ENCODE peak calls at places on chromosomes 16 and 17, in seven cellular contexts. W is GM23338; V is left lung; I is HCT116; C is activated CD8-positive, alpha-beta T cell treated with anti-CD3 and anti-CD28 coated beads for 36 hours; K is PC-3; F is A549. D is an unnamed sample.

GRCh38 chr17:31318298-31319190 is 2.9 kb downstream of the EVI2A start:
- ATAC-seq in I (no peak), C (peak), F (no peak), K (no peak), V (peak), W (peak), D (peak)

GRCh38 chr17:48997827-48998556 is 807 bp downstream of the IGF2BP1 start:
- ATAC-seq in C (no peak), V (peak), I (no peak), F (peak), K (no peak), W (peak), D (no peak)

GRCh38 chr17:57629470-57629869 is 115.6 kb downstream of the CCDC182 start:
- ATAC-seq in K (no peak), C (no peak), V (peak), F (no peak), I (no peak), W (no peak), D (no peak)

GRCh38 chr16:85969159-85969558 is 70.2 kb downstream of the IRF8 start:
- ATAC-seq in V (no peak), C (peak), I (no peak), W (no peak), K (no peak), F (no peak), D (no peak)

GRCh38 chr16:84555418-84556196 is 51.1 kb upstream of the MEAK7 start:
- ATAC-seq in F (no peak), I (no peak), W (peak), K (no peak), V (peak), C (no peak), D (no peak)

GRCh38 chr17:2058521-2059124 is 3.7 kb downstream of the HIC1 start:
- ATAC-seq in F (peak), V (peak), I (peak), C (peak), W (peak), K (no peak), D (peak)

GRCh38 chr16:10305912-10306311 is 79.9 kb upstream of the ATF7IP2 start:
- ATAC-seq in K (no peak), F (no peak), W (no peak), I (no peak), V (no peak), C (no peak), D (no peak)

GRCh38 chr17:31693433-31694210 is 165.4 kb downstream of the COPRS start:
- ATAC-seq in W (no peak), I (no peak), F (no peak), C (no peak), K (no peak), V (no peak), D (no peak)

GRCh38 chr17:67349420-67349819 is 17.0 kb downstream of the PSMD12 start:
- ATAC-seq in K (no peak), F (no peak), C (no peak), W (no peak), I (no peak), V (no peak), D (no peak)

GRCh38 chr17:42179911-42180410 is 981 bp downstream of the KCNH4 start:
- ATAC-seq in V (peak), F (no peak), W (peak), C (no peak), I (no peak), K (no peak), D (no peak)

GRCh38 chr17:8964801-8965393 is 610 bp downstream of the PIK3R5 start:
- ATAC-seq in F (no peak), V (peak), W (peak), K (no peak), C (peak), I (no peak), D (peak)

GRCh38 chr16:88979616-88980015 is 2.6 kb upstream of the CBFA2T3 start:
- ATAC-seq in C (no peak), I (no peak), F (no peak), V (no peak), K (no peak), W (no peak), D (no peak)

GRCh38 chr16:88977028-88977844 is at the start of gene CBFA2T3:
- ATAC-seq in V (peak), C (no peak), K (no peak), W (peak), I (no peak), F (no peak), D (peak)

GRCh38 chr16:88976359-88977027 is 514 bp downstream of the CBFA2T3 start:
- ATAC-seq in F (no peak), K (no peak), C (no peak), W (no peak), V (no peak), I (no peak), D (no peak)

GRCh38 chr16:88977845-88978607 is 1.0 kb upstream of the CBFA2T3 start:
- ATAC-seq in K (no peak), W (no peak), F (no peak), C (no peak), I (no peak), V (no peak), D (no peak)

DNA sequence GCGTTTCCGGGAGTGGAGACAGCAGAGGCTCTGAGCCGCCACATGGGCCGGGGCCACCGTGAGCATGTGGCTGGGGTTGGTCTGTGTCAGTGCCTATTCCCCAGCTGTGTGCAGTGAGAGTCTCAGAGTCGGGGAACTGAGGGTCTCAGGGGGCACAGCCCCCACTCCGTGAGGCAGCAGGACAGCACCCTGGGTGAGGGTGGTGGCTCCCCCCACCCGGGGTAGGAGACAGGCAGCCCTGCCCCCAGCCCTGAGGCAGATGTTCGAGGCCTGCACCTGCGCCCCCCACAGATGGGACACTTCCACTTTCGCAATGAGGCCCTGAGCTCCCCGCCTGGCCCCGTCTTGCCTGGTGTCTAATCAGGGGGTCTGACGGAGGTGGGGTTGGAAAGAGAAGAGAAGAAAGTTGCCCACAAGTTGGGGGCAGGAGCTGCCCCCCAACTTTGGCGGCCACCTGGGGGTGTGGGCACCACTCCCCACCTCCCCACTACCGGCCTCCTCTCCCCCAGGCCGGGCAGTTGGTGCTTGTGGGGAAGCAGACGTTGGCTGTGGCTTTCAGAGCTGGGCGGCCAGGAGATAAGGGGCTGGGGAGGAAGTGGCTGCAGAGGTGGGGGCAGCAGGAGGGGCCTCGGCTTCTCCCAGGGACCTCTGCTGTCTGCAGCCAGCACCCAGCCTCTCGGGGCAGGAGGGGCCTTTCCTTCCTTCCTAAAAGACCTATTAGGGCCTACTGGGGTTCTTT is 1.8 kb upstream of the CBFA2T3 start:
- ATAC-seq in I (no peak), F (no peak), V (no peak), C (peak), W (no peak), K (no peak), D (no peak)
- TF ChIP-seq CTCF in I (no peak), F (no peak), V (no peak), C (no peak), W (no peak), K (no peak), D (no peak)

DNA sequence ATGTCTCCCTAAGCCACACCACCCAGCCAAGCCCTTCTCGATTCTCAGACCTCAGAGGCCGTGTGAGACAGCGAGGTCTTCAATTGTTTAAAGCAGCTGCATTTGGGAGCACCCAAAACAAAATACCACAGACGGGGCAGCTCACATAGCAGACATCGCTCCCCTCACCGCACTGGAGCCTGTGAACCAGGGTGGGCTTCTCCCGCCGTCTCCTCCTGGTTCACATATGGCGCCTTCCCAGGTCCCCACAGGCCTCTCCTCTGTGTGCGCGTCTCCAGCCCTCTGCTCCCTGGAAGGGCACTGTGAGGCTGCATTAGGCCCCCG is 34.7 kb upstream of the SSTR5 start:
- ATAC-seq in C (no peak), I (no peak), V (no peak), F (no peak), K (no peak), W (no peak), D (no peak)
- TF ChIP-seq CTCF in C (no peak), I (no peak), V (no peak), F (no peak), K (no peak), W (no peak), D (no peak)

DNA sequence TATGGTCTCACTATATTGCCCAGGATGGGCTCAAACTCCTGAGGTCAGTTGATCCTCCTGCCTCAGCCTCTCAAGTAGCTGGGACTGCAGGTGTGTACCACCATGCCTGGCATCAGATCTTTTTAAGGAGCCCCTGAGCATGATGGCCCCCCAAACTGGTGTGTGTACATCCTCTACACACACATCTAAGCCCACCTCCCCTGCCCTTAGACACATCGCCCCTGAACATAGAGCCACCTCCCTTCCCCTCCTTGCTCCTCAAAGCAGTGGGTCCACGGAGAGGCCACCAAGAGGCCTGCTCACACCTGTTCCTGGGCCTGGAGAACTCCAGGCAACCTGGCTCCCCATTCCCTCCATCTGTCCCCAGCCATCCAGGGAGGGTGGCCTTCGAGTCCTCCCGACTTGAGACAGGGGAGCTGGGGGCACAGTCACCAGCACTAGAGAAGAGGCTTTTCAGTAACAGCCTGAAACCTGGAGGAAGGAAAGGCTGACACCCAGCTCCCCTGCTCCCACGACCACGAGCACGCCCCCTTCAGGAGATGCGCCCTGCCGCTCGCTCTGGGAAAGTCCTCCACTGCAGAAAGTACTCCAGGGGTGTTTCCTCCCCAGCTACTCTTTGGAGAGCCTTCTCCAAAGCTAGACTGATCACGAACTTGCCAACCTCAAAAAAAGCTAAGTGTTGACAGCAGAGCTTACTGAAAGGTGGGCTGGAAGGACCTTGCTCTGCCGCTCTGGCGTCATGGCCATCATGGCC is 12.6 kb upstream of the PRR29 start:
- ATAC-seq in W (peak), K (no peak), F (no peak), C (peak), I (peak), V (no peak), D (no peak)
- TF ChIP-seq CTCF in W (peak), K (peak), F (no peak), C (no peak), I (peak), V (no peak), D (no peak)

DNA sequence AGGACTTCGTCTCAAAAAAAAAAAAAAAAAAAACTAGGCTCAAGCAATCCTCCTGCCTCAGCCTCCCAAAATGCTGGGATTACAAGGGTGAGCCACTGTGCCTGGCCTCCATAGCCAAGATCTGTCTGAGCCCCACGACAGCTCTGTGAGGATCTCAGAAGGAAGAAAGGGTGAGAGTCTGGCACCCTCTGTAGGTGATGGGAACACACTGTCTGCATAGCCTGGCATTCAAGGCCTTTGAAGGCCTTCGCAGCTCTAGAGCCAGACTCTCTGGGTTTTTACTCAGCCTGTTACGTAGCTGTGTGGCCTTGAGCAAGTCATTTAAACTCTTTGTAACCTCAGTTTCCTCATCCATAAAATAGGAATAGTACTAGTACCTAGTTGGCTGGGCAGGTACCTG is 6.3 kb upstream of the XPO6 start:
- ATAC-seq in I (peak), K (peak), F (peak), W (peak), V (peak), C (peak), D (no peak)
- TF ChIP-seq CTCF in I (peak), K (peak), F (peak), W (peak), V (peak), C (peak), D (no peak)

DNA sequence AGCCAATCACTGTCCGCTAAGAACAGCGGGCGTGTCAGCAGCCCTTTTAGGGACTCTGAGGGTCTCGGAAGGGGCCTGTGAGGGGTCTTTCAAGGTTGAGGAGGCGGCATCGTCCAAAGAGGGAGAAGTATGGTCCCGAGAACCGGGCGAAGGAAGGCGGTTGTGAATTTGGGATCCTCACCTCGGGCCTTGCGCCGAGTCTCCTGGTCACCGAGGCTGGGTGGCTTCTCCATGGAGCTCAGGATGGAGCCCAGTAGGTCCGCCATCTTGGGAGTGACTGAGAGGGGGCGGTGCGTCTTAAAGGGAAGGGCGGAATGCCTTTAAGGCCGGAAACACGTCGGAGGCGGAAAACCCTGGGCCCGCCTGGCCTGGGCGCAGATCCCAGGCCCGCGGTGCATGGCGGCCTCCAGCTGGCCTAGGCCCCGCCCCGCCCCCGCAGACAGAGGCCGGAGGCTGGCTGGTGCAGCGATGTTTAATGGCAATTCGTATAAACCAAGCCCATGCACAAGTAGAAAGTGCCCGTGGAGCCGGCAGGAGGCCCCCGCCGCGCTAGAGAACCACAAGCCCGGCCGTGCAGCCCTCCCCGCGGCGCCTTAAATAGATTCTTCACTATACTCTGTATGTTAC is at the start of gene SPAG7:
- ATAC-seq in W (peak), I (peak), V (peak), K (peak), C (peak), F (peak), D (peak)
- TF ChIP-seq CTCF in W (no peak), I (no peak), V (no peak), K (no peak), C (no peak), F (no peak), D (no peak)

DNA sequence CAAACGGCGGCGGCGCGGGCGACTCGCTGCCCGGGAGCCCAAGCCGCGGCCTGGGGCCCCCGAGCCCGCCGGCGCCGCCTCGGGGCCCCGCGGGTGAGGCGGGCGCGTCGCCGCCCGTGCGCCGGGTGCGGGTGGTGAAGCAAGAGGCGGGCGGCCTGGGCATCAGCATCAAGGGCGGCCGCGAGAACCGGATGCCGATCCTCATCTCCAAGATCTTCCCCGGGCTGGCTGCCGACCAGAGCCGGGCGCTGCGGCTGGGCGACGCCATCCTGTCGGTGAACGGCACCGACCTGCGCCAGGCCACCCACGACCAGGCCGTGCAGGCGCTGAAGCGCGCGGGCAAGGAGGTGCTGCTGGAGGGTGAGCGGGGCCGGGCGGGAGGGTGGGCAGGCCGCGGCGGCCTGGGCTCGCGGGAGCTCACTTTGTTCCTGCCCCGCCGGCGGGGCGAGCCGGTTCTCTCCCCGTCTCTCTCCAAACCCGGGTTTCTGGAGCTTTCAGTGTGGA is 475 bp downstream of the SNTB2 start:
- ATAC-seq in W (peak), K (peak), V (peak), I (peak), F (peak), C (peak), D (peak)
- TF ChIP-seq CTCF in W (no peak), K (no peak), V (no peak), I (no peak), F (no peak), C (no peak), D (no peak)

GRCh38 chr17:75615301-75615700 is 17.9 kb upstream of the SMIM5 start:
- ATAC-seq in V (no peak), K (no peak), C (no peak), I (no peak), F (peak), W (peak), D (no peak)
- TF ChIP-seq CTCF in V (no peak), K (peak), C (no peak), I (peak), F (peak), W (no peak), D (no peak)

GRCh38 chr17:21375757-21376584 is at the start of gene KCNJ12:
- ATAC-seq in F (peak), C (peak), K (peak), W (peak), V (peak), I (peak), D (peak)

GRCh38 chr17:21375162-21375560 is 996 bp upstream of the KCNJ12 start:
- ATAC-seq in V (no peak), W (no peak), K (no peak), I (no peak), C (no peak), F (no peak), D (no peak)

GRCh38 chr17:21373034-21373433 is 3.1 kb upstream of the KCNJ12 start:
- ATAC-seq in V (no peak), C (no peak), I (no peak), K (no peak), W (no peak), F (no peak), D (no peak)

GRCh38 chr17:21373696-21374454 is 2.3 kb upstream of the KCNJ12 start:
- ATAC-seq in W (no peak), F (peak), I (no peak), C (no peak), K (no peak), V (no peak), D (no peak)

DNA sequence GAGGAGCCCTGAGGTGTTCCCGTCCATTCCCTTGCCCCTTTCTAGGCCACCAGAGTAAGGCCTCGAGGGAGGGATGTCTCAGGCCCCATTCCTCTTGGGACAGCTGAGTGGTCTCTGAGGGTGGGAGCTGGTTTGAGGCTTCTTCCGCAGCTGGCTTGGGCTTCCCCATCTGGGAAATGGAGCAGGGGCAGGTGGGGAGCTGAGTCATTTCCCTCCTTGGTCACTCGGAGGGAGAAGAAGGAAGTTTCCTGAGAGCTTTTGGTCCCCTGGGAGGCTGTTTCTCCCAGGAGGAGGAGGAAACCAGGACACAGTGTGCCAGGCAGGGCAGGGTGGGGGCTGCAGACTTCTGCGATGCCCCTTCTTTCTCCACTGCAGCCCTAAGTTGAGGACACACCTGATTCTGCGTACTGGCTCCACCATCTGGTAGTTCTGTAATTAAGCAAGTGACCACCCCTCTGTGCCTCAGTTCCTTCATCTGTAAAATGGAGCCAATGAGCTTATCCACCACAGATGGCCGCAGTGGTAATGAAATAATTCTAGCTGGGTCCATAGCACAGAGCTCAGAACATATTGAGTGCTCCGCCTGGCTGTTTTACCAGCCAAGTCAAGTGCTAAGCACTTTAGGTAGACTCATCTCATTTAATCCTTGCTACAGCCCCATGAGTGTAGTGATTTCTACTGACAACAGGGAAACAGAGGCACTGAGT is 1.5 kb upstream of the KCNJ12 start:
- ATAC-seq in V (no peak), F (no peak), K (no peak), W (no peak), C (no peak), I (no peak), D (no peak)
- TF ChIP-seq CTCF in V (no peak), F (peak), K (peak), W (peak), C (no peak), I (no peak), D (no peak)

DNA sequence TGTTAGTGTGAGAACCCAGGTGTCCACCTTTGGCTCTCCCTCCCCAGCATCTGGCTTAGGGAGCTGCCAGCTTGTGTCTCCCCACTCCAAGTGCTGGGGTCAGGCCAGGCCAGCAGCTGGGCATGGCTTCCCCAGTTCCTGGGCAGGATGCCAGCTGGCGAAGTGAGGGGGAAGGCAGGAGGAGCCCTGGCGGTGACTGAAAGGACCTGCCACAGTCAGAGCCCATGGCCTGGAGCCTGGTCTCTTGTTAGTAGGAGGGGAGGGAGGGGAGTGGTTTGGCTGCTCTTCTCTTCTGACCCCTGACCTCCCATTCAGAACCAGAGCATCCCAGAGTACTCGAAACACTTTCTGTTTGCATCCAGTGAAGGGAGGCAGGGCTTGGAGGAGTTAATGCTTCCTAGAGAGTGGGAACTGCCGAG is 586 bp downstream of the CHD3 start:
- ATAC-seq in F (peak), V (peak), K (peak), C (no peak), W (peak), I (peak), D (peak)
- TF ChIP-seq CTCF in F (no peak), V (peak), K (no peak), C (no peak), W (no peak), I (peak), D (peak)

D was measured in gastroesophageal sphincter.